ENCODE peak calls at places on chromosomes 4 and X, in four cellular contexts. One of them, this sample, is unnamed.

GRCh38 chrX:49999048-49999447 is 76.7 kb downstream of the CLCN5 start:
- DNase-seq in neuronal stem cell: no peak
- DNase-seq in H1: no peak
- DNase-seq in H9: no peak
- DNase-seq in this sample: no peak

GRCh38 chr4:33407496-33407895 is 2687.3 kb downstream of the PCDH7 start:
- DNase-seq in neuronal stem cell: no peak
- DNase-seq in H9: no peak
- DNase-seq in H1: no peak
- DNase-seq in this sample: no peak

GRCh38 chrX:1465261-1466231 is 12.8 kb upstream of the ASMTL start:
- DNase-seq in neuronal stem cell: no peak
- DNase-seq in H1: no peak
- DNase-seq in H9: peak
- DNase-seq in this sample: no peak

GRCh38 chr4:96099031-96099430 is 259.1 kb downstream of the PDHA2 start:
- DNase-seq in neuronal stem cell: no peak
- DNase-seq in H1: no peak
- DNase-seq in H9: no peak
- DNase-seq in this sample: no peak

GRCh38 chr4:4989083-4989622 is 30.1 kb downstream of the CYTL1 start:
- DNase-seq in H1: no peak
- DNase-seq in neuronal stem cell: no peak
- DNase-seq in H9: no peak
- DNase-seq in this sample: no peak

GRCh38 chr4:176413171-176413570 is 93.4 kb downstream of the SPCS3 start:
- DNase-seq in neuronal stem cell: no peak
- DNase-seq in H1: no peak
- DNase-seq in H9: no peak
- DNase-seq in this sample: no peak

GRCh38 chr4:926538-926937 is 5.6 kb downstream of the GAK start:
- DNase-seq in neuronal stem cell: peak
- DNase-seq in H1: peak
- DNase-seq in H9: peak
- DNase-seq in this sample: no peak

GRCh38 chr4:139969635-139970266 is 184.2 kb downstream of the MAML3 start:
- DNase-seq in H1: no peak
- DNase-seq in neuronal stem cell: no peak
- DNase-seq in H9: no peak
- DNase-seq in this sample: no peak

GRCh38 chr4:17335371-17335770 is 176.5 kb downstream of the QDPR start:
- DNase-seq in H1: no peak
- DNase-seq in neuronal stem cell: no peak
- DNase-seq in H9: no peak
- DNase-seq in this sample: no peak

GRCh38 chr4:47668810-47669408 is 169.0 kb downstream of the CORIN start:
- DNase-seq in H9: no peak
- DNase-seq in neuronal stem cell: peak
- DNase-seq in H1: no peak
- DNase-seq in this sample: peak

GRCh38 chr4:27666943-27667342 is 806.3 kb downstream of the STIM2 start:
- DNase-seq in H9: peak
- DNase-seq in neuronal stem cell: no peak
- DNase-seq in H1: no peak
- DNase-seq in this sample: peak

GRCh38 chr4:129446074-129446473 is 350.1 kb downstream of the C4orf33 start:
- DNase-seq in neuronal stem cell: no peak
- DNase-seq in H9: peak
- DNase-seq in H1: peak
- DNase-seq in this sample: peak

GRCh38 chrX:67568769-67569168 is 24.9 kb downstream of the AR start:
- DNase-seq in H9: no peak
- DNase-seq in H1: no peak
- DNase-seq in neuronal stem cell: no peak
- DNase-seq in this sample: no peak

GRCh38 chrX:22634081-22634480 is 361.4 kb downstream of the CBLL2 start:
- DNase-seq in H1: no peak
- DNase-seq in neuronal stem cell: no peak
- DNase-seq in H9: no peak
- DNase-seq in this sample: peak

GRCh38 chr4:185004562-185005208 is 13.6 kb upstream of the HELT start:
- DNase-seq in H1: no peak
- DNase-seq in neuronal stem cell: no peak
- DNase-seq in H9: peak
- DNase-seq in this sample: no peak

GRCh38 chrX:125319646-125320521 is at the start of gene TEX13C:
- DNase-seq in H9: no peak
- DNase-seq in H1: no peak
- DNase-seq in neuronal stem cell: no peak
- DNase-seq in this sample: no peak

GRCh38 chrX:45584717-45585116 is 384.0 kb upstream of the DIPK2B start:
- DNase-seq in neuronal stem cell: no peak
- DNase-seq in H1: no peak
- DNase-seq in H9: no peak
- DNase-seq in this sample: no peak

GRCh38 chr4:23297327-23297726 is 592.5 kb downstream of the PPARGC1A start:
- DNase-seq in H9: no peak
- DNase-seq in H1: no peak
- DNase-seq in neuronal stem cell: no peak
- DNase-seq in this sample: no peak

GRCh38 chr4:94615431-94615830 is 142.3 kb upstream of the BMPR1B start:
- DNase-seq in H1: no peak
- DNase-seq in H9: no peak
- DNase-seq in neuronal stem cell: no peak
- DNase-seq in this sample: no peak

GRCh38 chr4:15653864-15654391 is 1.2 kb downstream of the FBXL5 start:
- DNase-seq in H1: no peak
- DNase-seq in neuronal stem cell: peak
- DNase-seq in H9: no peak
- DNase-seq in this sample: peak

GRCh38 chrX:83419030-83419792 is 88.9 kb upstream of the POU3F4 start:
- DNase-seq in H1: no peak
- DNase-seq in neuronal stem cell: no peak
- DNase-seq in H9: no peak
- DNase-seq in this sample: no peak

DNA sequence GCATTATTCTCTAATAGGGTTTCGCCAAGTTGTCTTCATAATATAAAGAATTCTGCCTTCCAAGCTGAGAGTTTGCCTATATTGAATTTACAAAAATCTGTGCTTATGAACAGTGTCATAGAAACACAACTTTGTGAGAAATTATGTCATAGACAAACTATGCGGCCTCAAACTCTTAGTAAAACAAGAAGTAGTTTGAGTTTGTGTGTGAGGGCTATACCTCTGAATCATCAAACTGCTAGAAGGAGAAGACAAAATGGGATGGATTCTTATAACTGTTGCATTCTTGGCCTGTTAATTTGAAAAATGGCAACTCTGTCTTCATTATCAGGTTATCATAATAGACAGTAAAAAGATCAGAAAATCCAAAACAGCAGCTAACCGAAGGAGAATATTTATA is 46.1 kb upstream of the NAP1L5 start:
- DNase-seq in neuronal stem cell: no peak
- DNase-seq in H9: no peak
- DNase-seq in H1: no peak
- DNase-seq in this sample: peak
- H3K9ac ChIP-seq in neuronal stem cell: no peak
- H3K9ac ChIP-seq in H9: no peak
- H3K9ac ChIP-seq in H1: peak
- H3K9ac ChIP-seq in this sample: peak

GRCh38 chr4:70895405-70895804 is 6.8 kb upstream of the MOB1B start:
- DNase-seq in H9: no peak
- DNase-seq in H1: no peak
- DNase-seq in neuronal stem cell: no peak
- DNase-seq in this sample: peak

GRCh38 chr4:70901607-70901983 is 574 bp upstream of the MOB1B start:
- DNase-seq in neuronal stem cell: no peak
- DNase-seq in H1: no peak
- DNase-seq in H9: no peak
- DNase-seq in this sample: no peak

GRCh38 chr4:70892086-70892769 is 9.9 kb upstream of the MOB1B start:
- DNase-seq in H1: no peak
- DNase-seq in H9: no peak
- DNase-seq in neuronal stem cell: no peak
- DNase-seq in this sample: no peak

GRCh38 chr4:70893790-70894189 is 8.4 kb upstream of the MOB1B start:
- DNase-seq in neuronal stem cell: no peak
- DNase-seq in H9: no peak
- DNase-seq in H1: no peak
- DNase-seq in this sample: no peak

DNA sequence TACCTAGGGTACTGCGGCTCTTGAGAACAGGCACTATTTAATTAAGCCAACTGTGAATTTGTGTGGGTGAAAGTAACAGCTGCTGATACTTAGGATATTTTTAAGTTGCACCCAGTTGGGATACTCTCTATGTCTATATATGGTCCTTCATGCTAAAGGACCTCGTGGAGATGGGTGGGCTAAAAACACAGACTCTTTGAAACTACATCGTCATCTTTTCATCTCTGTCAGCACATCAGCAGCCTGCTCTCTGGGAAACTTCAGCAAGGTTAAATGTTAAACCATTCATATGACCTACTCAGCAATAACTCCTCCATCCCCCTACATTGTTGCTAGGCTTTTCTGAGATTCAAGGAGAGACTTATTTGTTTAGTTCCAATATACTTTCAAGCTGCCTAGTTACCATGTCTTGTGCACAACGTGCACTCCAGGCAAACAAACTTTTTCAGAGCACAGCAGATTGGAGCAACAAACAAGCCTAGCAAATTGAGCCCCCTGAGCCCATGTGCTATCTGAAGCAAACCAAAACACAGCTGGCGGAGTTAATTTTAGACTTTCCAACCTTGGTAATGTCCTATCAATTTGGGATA is 6.2 kb upstream of the MOB1B start:
- DNase-seq in H9: no peak
- DNase-seq in neuronal stem cell: no peak
- DNase-seq in H1: no peak
- DNase-seq in this sample: peak
- H2BK12ac ChIP-seq in H9: no peak
- H2BK12ac ChIP-seq in neuronal stem cell: no peak
- H2BK12ac ChIP-seq in H1: no peak
- H2BK12ac ChIP-seq in this sample: no peak

GRCh38 chr4:151031831-151032605 is 16.9 kb upstream of the LRBA start:
- DNase-seq in neuronal stem cell: no peak
- DNase-seq in H1: no peak
- DNase-seq in H9: no peak
- DNase-seq in this sample: peak

GRCh38 chr4:151035321-151035720 is 20.2 kb upstream of the LRBA start:
- DNase-seq in neuronal stem cell: no peak
- DNase-seq in H9: no peak
- DNase-seq in H1: no peak
- DNase-seq in this sample: no peak

GRCh38 chr4:151034829-151035228 is 19.7 kb upstream of the LRBA start:
- DNase-seq in neuronal stem cell: no peak
- DNase-seq in H1: no peak
- DNase-seq in H9: no peak
- DNase-seq in this sample: no peak

GRCh38 chr4:151025759-151026158 is 10.7 kb upstream of the LRBA start:
- DNase-seq in H9: no peak
- DNase-seq in neuronal stem cell: no peak
- DNase-seq in H1: no peak
- DNase-seq in this sample: no peak

DNA sequence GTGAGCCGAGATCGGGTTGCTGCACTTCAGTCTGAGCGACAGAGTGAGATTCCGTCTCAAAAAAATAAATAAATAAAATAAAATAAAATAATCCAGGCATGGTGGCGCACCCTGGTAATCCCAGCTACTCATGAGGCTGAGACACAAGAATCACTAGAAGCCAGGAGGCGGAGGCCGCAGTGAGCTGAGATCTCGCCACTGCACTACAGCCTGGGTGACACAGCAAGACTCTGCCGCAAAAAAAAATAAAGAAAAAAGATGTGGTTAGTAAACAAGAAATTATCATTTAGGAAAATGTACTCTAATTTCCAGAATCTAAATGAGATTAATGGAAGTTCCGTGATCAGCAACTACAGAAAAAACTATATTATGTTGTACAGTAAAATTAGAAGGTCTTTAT is 14.5 kb upstream of the LRBA start:
- DNase-seq in H1: no peak
- DNase-seq in neuronal stem cell: no peak
- DNase-seq in H9: no peak
- DNase-seq in this sample: no peak
- H3K9ac ChIP-seq in H1: no peak
- H3K9ac ChIP-seq in neuronal stem cell: no peak
- H3K9ac ChIP-seq in H9: no peak
- H3K9ac ChIP-seq in this sample: no peak

DNA sequence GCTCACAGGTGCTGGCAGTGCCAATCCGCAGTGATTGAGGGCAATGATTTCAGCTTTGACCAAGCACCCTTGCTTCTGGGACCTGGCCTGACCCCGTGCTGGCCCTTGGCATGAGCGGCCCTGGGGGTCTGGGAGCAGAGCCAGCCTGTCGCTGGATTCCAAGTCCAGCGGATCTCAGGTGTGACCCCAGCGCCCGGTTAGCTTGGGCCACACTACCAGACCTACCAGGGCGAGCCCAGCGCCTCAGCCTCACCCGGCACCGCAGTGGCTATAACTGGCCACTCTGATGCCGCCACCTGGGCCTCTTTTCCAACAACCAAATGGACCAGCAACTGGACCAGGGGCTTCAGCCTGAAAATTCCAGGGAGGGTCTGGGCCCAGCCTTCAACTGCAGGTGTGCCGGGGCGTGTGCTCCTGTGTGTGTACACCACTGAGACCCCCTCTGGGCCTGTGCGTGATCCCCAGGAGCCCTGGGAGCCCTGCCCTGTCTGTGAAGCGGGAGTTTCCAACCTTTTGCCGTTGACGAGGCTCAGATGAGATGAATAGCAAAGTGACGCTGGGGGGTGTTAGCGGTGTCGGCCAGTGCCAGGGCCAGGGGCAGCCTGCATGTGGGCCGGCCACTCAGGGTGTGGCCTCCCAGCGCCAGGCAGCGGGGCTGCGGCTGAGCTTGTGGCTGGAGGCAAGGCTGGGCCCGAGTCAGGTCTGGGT is 658 bp downstream of the SH3TC1 start:
- DNase-seq in H9: no peak
- DNase-seq in neuronal stem cell: no peak
- DNase-seq in H1: no peak
- DNase-seq in this sample: no peak
- H2BK12ac ChIP-seq in H9: no peak
- H2BK12ac ChIP-seq in neuronal stem cell: peak
- H2BK12ac ChIP-seq in H1: no peak
- H2BK12ac ChIP-seq in this sample: peak

GRCh38 chr4:186846426-186846825 is 122.8 kb upstream of the FAT1 start:
- DNase-seq in H9: no peak
- DNase-seq in H1: no peak
- DNase-seq in neuronal stem cell: no peak
- DNase-seq in this sample: peak

GRCh38 chr4:186840771-186841301 is 117.2 kb upstream of the FAT1 start:
- DNase-seq in H9: no peak
- DNase-seq in neuronal stem cell: no peak
- DNase-seq in H1: no peak
- DNase-seq in this sample: no peak

GRCh38 chr4:186845137-186845842 is 121.6 kb upstream of the FAT1 start:
- DNase-seq in H1: no peak
- DNase-seq in H9: no peak
- DNase-seq in neuronal stem cell: no peak
- DNase-seq in this sample: peak

GRCh38 chr4:186840222-186840701 is 116.6 kb upstream of the FAT1 start:
- DNase-seq in H9: no peak
- DNase-seq in neuronal stem cell: no peak
- DNase-seq in H1: no peak
- DNase-seq in this sample: no peak

GRCh38 chr4:186844059-186844681 is 120.5 kb upstream of the FAT1 start:
- DNase-seq in H9: no peak
- DNase-seq in neuronal stem cell: peak
- DNase-seq in H1: no peak
- DNase-seq in this sample: peak
- H3K9ac ChIP-seq in H9: no peak
- H3K9ac ChIP-seq in neuronal stem cell: no peak
- H3K9ac ChIP-seq in H1: no peak
- H3K9ac ChIP-seq in this sample: peak